ENCODE peak calls at places on chromosomes 11 and 22, in eight cellular contexts. H is ELF-1; Z is non-pigmented ciliary epithelial cell; B is T follicular helper cell; A is Kasumi-1; Y is stimulated activated CD4-positive, alpha-beta T cell treated with anti-CD3 and anti-CD28 coated beads, Interleukin-1b, Interleukin-23, amount 100 ng/mL, for 48 hours; J is SK-N-DZ; N is stimulated activated CD8-positive, alpha-beta memory T cell treated with anti-CD3 and anti-CD28 coated beads, Interleukin-15, amount 100 ng/mL, for 1 hour. E is an unnamed sample.

GRCh38 chr22:24325105-24325757 is 54.6 kb downstream of the SPECC1L start:
- DNase-seq in N (no peak), B (no peak), Y (no peak), H (no peak), J (peak; percentile 53), A (peak; percentile 97), Z (peak; percentile 63), E (peak; percentile 62)

GRCh38 chr11:1889941-1890855 is 1.5 kb downstream of the PRR33 start:
- DNase-seq in H (no peak), J (no peak), N (no peak), Y (peak; percentile 35), A (no peak), B (no peak), Z (no peak), E (no peak)

GRCh38 chr11:116857936-116858335 is 20.5 kb upstream of the APOA1 start:
- DNase-seq in Z (no peak), J (no peak), H (no peak), B (no peak), N (no peak), A (no peak), Y (no peak), E (no peak)

GRCh38 chr22:37241351-37242142 is 2.5 kb downstream of the RAC2 start:
- DNase-seq in N (no peak), Y (peak; percentile 53), A (peak; percentile 11), Z (no peak), J (no peak), B (no peak), H (no peak), E (no peak)

GRCh38 chr22:48301421-48301820 is 1526.3 kb downstream of the BRD1 start:
- DNase-seq in J (no peak), B (no peak), Z (no peak), Y (no peak), N (no peak), H (no peak), A (no peak), E (no peak)

GRCh38 chr11:7892751-7893356 is 38.2 kb downstream of the OR10A6 start:
- DNase-seq in A (peak; percentile 79), J (peak; percentile 44), Y (no peak), H (peak; percentile 35), B (no peak), N (no peak), Z (no peak), E (peak; percentile 65)

GRCh38 chr11:48141475-48142100 is 75.0 kb upstream of the OR4B1 start:
- DNase-seq in B (no peak), N (no peak), A (no peak), H (no peak), J (no peak), Z (no peak), Y (no peak), E (peak; percentile 23)

GRCh38 chr11:59192446-59193020 is 20.2 kb downstream of the MPEG1 start:
- DNase-seq in Y (no peak), A (no peak), Z (no peak), H (no peak), J (no peak), N (no peak), B (no peak), E (no peak)

GRCh38 chr22:42577623-42578240 is 24.0 kb downstream of the SERHL2 start:
- DNase-seq in Z (no peak), A (no peak), J (no peak), B (no peak), H (no peak), Y (no peak), N (no peak), E (no peak)

GRCh38 chr11:1352696-1353382 is 36.9 kb upstream of the BRSK2 start:
- DNase-seq in J (no peak), N (no peak), B (no peak), A (no peak), H (peak; percentile 45), Y (no peak), Z (no peak), E (peak; percentile 18)